ENCODE peak calls at places on chromosome 4, in seven cellular contexts. X, M, L, G, C, W and U are unnamed samples.

GRCh38 chr4:17762705-17763104 is 18.7 kb downstream of the FAM184B start:
- DNase-seq in G (no peak), W (no peak), C (no peak), X (no peak), M (peak; percentile 25), L (no peak), U (peak; percentile 45)

GRCh38 chr4:128544277-128544676 is 256.7 kb upstream of the PGRMC2 start:
- DNase-seq in M (no peak), G (no peak), C (no peak), L (no peak), X (no peak), W (no peak), U (no peak)

GRCh38 chr4:168643083-168643795 is 146.4 kb downstream of the PALLD start:
- DNase-seq in C (peak; percentile 30), X (no peak), M (no peak), L (no peak), W (no peak), G (no peak), U (no peak)

GRCh38 chr4:112343330-112343729 is 46.2 kb downstream of the ALPK1 start:
- DNase-seq in M (no peak), W (no peak), C (no peak), X (no peak), G (no peak), L (no peak), U (no peak)

GRCh38 chr4:145618210-145618911 is 824 bp upstream of the MMAA start:
- DNase-seq in X (no peak), G (no peak), M (no peak), W (peak; percentile 17), L (no peak), C (peak; percentile 29), U (no peak)

GRCh38 chr4:173765731-173766130 is 235.7 kb upstream of the HAND2 start:
- DNase-seq in X (no peak), M (no peak), C (peak; percentile 31), G (no peak), L (no peak), W (no peak), U (no peak)

GRCh38 chr4:62342346-62342745 is 1142.2 kb downstream of the ADGRL3 start:
- DNase-seq in X (no peak), G (no peak), W (no peak), L (no peak), C (no peak), M (no peak), U (no peak)

GRCh38 chr4:1008840-1009646 is 2.4 kb upstream of the FGFRL1 start:
- DNase-seq in L (no peak), W (no peak), M (no peak), G (no peak), C (no peak), X (no peak), U (no peak)

GRCh38 chr4:4766570-4766969 is 92.9 kb upstream of the MSX1 start:
- DNase-seq in C (no peak), L (no peak), M (no peak), W (no peak), G (no peak), X (no peak), U (no peak)

GRCh38 chr4:177380730-177381287 is 61.4 kb downstream of the AGA start:
- DNase-seq in L (peak; percentile 72), M (peak; percentile 64), W (peak; percentile 17), C (peak; percentile 47), X (no peak), G (no peak), U (peak; percentile 7)

GRCh38 chr4:3299122-3299521 is 6.3 kb downstream of the RGS12 start:
- DNase-seq in G (no peak), X (no peak), M (no peak), L (no peak), W (no peak), C (no peak), U (no peak)

GRCh38 chr4:123555500-123556273 is 159.1 kb downstream of the SPRY1 start:
- DNase-seq in G (no peak), X (no peak), C (no peak), M (peak; percentile 98), L (no peak), W (no peak), U (peak; percentile 11)

GRCh38 chr4:140260227-140260626 is 106.2 kb upstream of the MAML3 start:
- DNase-seq in X (no peak), M (no peak), L (no peak), G (peak; percentile 41), C (no peak), W (no peak), U (no peak)

GRCh38 chr4:110527156-110527555 is 51.2 kb downstream of the ENPEP start:
- DNase-seq in C (no peak), X (no peak), M (no peak), G (no peak), L (no peak), W (no peak), U (no peak)

GRCh38 chr4:101104264-101105052 is 242.9 kb downstream of the PPP3CA start:
- DNase-seq in M (no peak), L (no peak), X (no peak), C (no peak), G (no peak), W (no peak), U (no peak)

GRCh38 chr4:159097785-159098184 is 5.1 kb upstream of the RAPGEF2 start:
- DNase-seq in C (no peak), M (no peak), G (no peak), L (no peak), X (no peak), W (no peak), U (peak; percentile 2)

GRCh38 chr4:156495836-156496235 is 475.8 kb downstream of the PDGFC start:
- DNase-seq in L (no peak), G (no peak), X (no peak), W (no peak), M (no peak), C (no peak), U (no peak)

GRCh38 chr4:104491396-104491821 is 3.3 kb downstream of the CXXC4 start:
- DNase-seq in X (no peak), M (no peak), G (no peak), L (peak; percentile 68), C (peak; percentile 75), W (peak; percentile 46), U (peak; percentile 6)

GRCh38 chr4:67909910-67910905 is 26.4 kb upstream of the TMPRSS11D start:
- DNase-seq in L (no peak), M (peak; percentile 4), C (no peak), W (no peak), G (no peak), X (no peak), U (peak; percentile 35)
- TF ChIP-seq JUND in L (no peak), M (no peak), C (no peak), W (no peak), G (no peak), X (no peak), U (no peak)

DNA sequence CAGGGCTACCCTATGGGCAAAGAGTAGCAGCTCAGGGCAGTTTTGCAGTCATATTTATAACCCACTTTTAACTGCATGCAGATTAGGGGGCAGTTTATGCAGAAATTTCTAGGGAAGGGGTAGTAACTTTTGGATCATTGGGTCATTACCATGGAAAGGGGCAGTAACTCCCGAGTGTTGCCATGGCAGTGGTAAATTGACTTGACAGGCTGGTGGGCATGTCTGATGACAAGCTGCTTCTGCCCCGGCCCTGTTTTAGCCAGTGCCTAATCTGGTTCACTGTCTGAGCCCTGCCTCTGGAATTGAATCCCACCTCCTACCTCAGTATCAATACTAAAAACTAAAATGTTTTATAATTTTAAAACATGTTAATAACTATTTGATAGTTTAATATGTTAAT is 362.1 kb upstream of the ATOH1 start:
- DNase-seq in M (no peak), G (no peak), L (no peak), W (no peak), X (no peak), C (no peak), U (no peak)
- TF ChIP-seq JUND in M (no peak), G (no peak), L (no peak), W (no peak), X (no peak), C (no peak), U (no peak)

GRCh38 chr4:55446578-55446922 is 50.8 kb downstream of the TMEM165 start:
- DNase-seq in W (no peak), M (no peak), L (no peak), X (no peak), C (no peak), G (no peak), U (no peak)

GRCh38 chr4:55447108-55447708 is 51.5 kb downstream of the TMEM165 start:
- DNase-seq in L (no peak), W (no peak), M (no peak), G (no peak), X (no peak), C (no peak), U (no peak)

GRCh38 chr4:55444822-55445221 is 49.1 kb downstream of the TMEM165 start:
- DNase-seq in M (peak; percentile 7), W (no peak), X (no peak), G (peak; percentile 13), L (no peak), C (no peak), U (peak; percentile 9)

GRCh38 chr4:55447826-55448225 is 52.1 kb downstream of the TMEM165 start:
- DNase-seq in G (no peak), M (no peak), C (no peak), W (no peak), L (no peak), X (no peak), U (no peak)

DNA sequence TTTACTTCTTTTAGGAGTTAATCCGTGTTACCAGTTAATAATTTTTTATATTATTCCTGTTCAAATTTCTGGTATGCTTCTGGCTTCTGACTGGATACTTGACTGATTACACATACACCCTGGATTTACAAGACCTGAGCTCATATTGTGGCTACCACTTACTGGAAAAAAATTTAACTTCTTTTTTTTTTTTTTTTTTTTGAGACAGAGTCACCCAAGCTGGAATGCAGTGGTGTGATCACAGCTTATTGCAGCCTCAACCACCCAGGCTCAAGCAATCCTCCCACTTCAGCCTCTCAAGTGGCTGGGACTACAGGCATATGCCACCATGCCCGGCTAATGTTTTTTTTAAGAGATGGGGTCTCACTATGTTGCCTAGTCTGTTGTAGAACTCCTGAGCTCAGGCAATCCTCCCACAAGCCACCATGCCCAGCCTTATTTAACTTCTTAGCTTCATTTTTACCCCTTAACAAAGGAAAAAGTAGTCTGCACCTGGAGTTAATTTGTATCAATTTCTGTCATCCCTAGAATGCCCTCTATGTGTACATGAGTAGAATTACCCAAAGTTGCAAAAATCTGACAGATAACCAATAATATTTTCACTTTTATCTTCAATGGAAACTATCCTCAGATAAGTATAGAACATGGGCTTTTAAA is 50.3 kb downstream of the TMEM165 start:
- DNase-seq in M (no peak), W (no peak), G (no peak), C (no peak), L (no peak), X (no peak), U (no peak)
- TF ChIP-seq JUND in M (no peak), W (no peak), G (no peak), C (peak; percentile 59), L (no peak), X (no peak), U (no peak)

GRCh38 chr4:82599336-82599735 is 37.5 kb upstream of the TMEM150C start:
- DNase-seq in G (peak; percentile 1), C (no peak), M (peak; percentile 51), L (no peak), W (no peak), X (no peak), U (peak; percentile 31)
- TF ChIP-seq JUND in G (no peak), C (no peak), M (no peak), L (peak; percentile 53), W (no peak), X (no peak), U (no peak)